ENCODE peak calls at places on chromosome 17, in ten cellular contexts. One of them, this sample, is unnamed.

GRCh38 chr17:39634384-39634871 is 2.5 kb upstream of the STARD3 start:
- DNase-seq in NK-92 treated with Interleukin-12 subunit alpha and Interleukin-12 subunit beta, amount 100 ng/mL, for 24 hours: no peak
- DNase-seq in activated naive CD8-positive, alpha-beta T cell treated with anti-CD3 and anti-CD28 coated beads for 36 hours: no peak
- DNase-seq in activated CD8-positive, alpha-beta T cell treated with anti-CD3 and anti-CD28 coated beads for 36 hours: no peak
- DNase-seq in left colon: no peak
- DNase-seq in A549: peak
- DNase-seq in substantia nigra: no peak
- DNase-seq in NCI-H1694: peak
- DNase-seq in HS-27A: no peak
- DNase-seq in LoVo: peak
- DNase-seq in this sample: peak

GRCh38 chr17:81397314-81398169 is 2.3 kb downstream of the BAHCC1 start:
- DNase-seq in NK-92 treated with Interleukin-12 subunit alpha and Interleukin-12 subunit beta, amount 100 ng/mL, for 24 hours: no peak
- DNase-seq in activated naive CD8-positive, alpha-beta T cell treated with anti-CD3 and anti-CD28 coated beads for 36 hours: peak
- DNase-seq in activated CD8-positive, alpha-beta T cell treated with anti-CD3 and anti-CD28 coated beads for 36 hours: peak
- DNase-seq in left colon: no peak
- DNase-seq in A549: peak
- DNase-seq in substantia nigra: no peak
- DNase-seq in NCI-H1694: no peak
- DNase-seq in HS-27A: no peak
- DNase-seq in LoVo: peak
- DNase-seq in this sample: peak

GRCh38 chr17:49966767-49967166 is 2.2 kb upstream of the DLX4 start:
- DNase-seq in NK-92 treated with Interleukin-12 subunit alpha and Interleukin-12 subunit beta, amount 100 ng/mL, for 24 hours: no peak
- DNase-seq in activated naive CD8-positive, alpha-beta T cell treated with anti-CD3 and anti-CD28 coated beads for 36 hours: no peak
- DNase-seq in activated CD8-positive, alpha-beta T cell treated with anti-CD3 and anti-CD28 coated beads for 36 hours: no peak
- DNase-seq in left colon: no peak
- DNase-seq in A549: no peak
- DNase-seq in substantia nigra: no peak
- DNase-seq in NCI-H1694: no peak
- DNase-seq in HS-27A: no peak
- DNase-seq in LoVo: no peak
- DNase-seq in this sample: no peak

GRCh38 chr17:18224428-18225120 is 861 bp upstream of the LLGL1 start:
- DNase-seq in NK-92 treated with Interleukin-12 subunit alpha and Interleukin-12 subunit beta, amount 100 ng/mL, for 24 hours: no peak
- DNase-seq in activated naive CD8-positive, alpha-beta T cell treated with anti-CD3 and anti-CD28 coated beads for 36 hours: no peak
- DNase-seq in activated CD8-positive, alpha-beta T cell treated with anti-CD3 and anti-CD28 coated beads for 36 hours: no peak
- DNase-seq in left colon: no peak
- DNase-seq in A549: no peak
- DNase-seq in substantia nigra: no peak
- DNase-seq in NCI-H1694: no peak
- DNase-seq in HS-27A: no peak
- DNase-seq in LoVo: no peak
- DNase-seq in this sample: no peak

GRCh38 chr17:82787081-82787848 is 35.4 kb downstream of the TBCD start:
- DNase-seq in NK-92 treated with Interleukin-12 subunit alpha and Interleukin-12 subunit beta, amount 100 ng/mL, for 24 hours: no peak
- DNase-seq in activated naive CD8-positive, alpha-beta T cell treated with anti-CD3 and anti-CD28 coated beads for 36 hours: no peak
- DNase-seq in activated CD8-positive, alpha-beta T cell treated with anti-CD3 and anti-CD28 coated beads for 36 hours: no peak
- DNase-seq in left colon: no peak
- DNase-seq in A549: no peak
- DNase-seq in substantia nigra: peak
- DNase-seq in NCI-H1694: no peak
- DNase-seq in HS-27A: no peak
- DNase-seq in LoVo: no peak
- DNase-seq in this sample: no peak

GRCh38 chr17:78316115-78316866 is 43.6 kb downstream of the SOCS3 start:
- DNase-seq in NK-92 treated with Interleukin-12 subunit alpha and Interleukin-12 subunit beta, amount 100 ng/mL, for 24 hours: no peak
- DNase-seq in activated naive CD8-positive, alpha-beta T cell treated with anti-CD3 and anti-CD28 coated beads for 36 hours: no peak
- DNase-seq in activated CD8-positive, alpha-beta T cell treated with anti-CD3 and anti-CD28 coated beads for 36 hours: no peak
- DNase-seq in left colon: peak
- DNase-seq in A549: peak
- DNase-seq in substantia nigra: no peak
- DNase-seq in NCI-H1694: no peak
- DNase-seq in HS-27A: no peak
- DNase-seq in LoVo: no peak
- DNase-seq in this sample: no peak

GRCh38 chr17:41813039-41813680 is 356 bp downstream of the FKBP10 start:
- DNase-seq in NK-92 treated with Interleukin-12 subunit alpha and Interleukin-12 subunit beta, amount 100 ng/mL, for 24 hours: no peak
- DNase-seq in activated naive CD8-positive, alpha-beta T cell treated with anti-CD3 and anti-CD28 coated beads for 36 hours: no peak
- DNase-seq in activated CD8-positive, alpha-beta T cell treated with anti-CD3 and anti-CD28 coated beads for 36 hours: no peak
- DNase-seq in left colon: no peak
- DNase-seq in A549: peak
- DNase-seq in substantia nigra: no peak
- DNase-seq in NCI-H1694: no peak
- DNase-seq in HS-27A: no peak
- DNase-seq in LoVo: no peak
- DNase-seq in this sample: no peak

GRCh38 chr17:56754523-56755208 is 79.1 kb downstream of the C17orf67 start:
- DNase-seq in NK-92 treated with Interleukin-12 subunit alpha and Interleukin-12 subunit beta, amount 100 ng/mL, for 24 hours: no peak
- DNase-seq in activated naive CD8-positive, alpha-beta T cell treated with anti-CD3 and anti-CD28 coated beads for 36 hours: no peak
- DNase-seq in activated CD8-positive, alpha-beta T cell treated with anti-CD3 and anti-CD28 coated beads for 36 hours: peak
- DNase-seq in left colon: no peak
- DNase-seq in A549: peak
- DNase-seq in substantia nigra: no peak
- DNase-seq in NCI-H1694: peak
- DNase-seq in HS-27A: no peak
- DNase-seq in LoVo: no peak
- DNase-seq in this sample: no peak

GRCh38 chr17:80861360-80861861 is 130.2 kb upstream of the CHMP6 start:
- DNase-seq in NK-92 treated with Interleukin-12 subunit alpha and Interleukin-12 subunit beta, amount 100 ng/mL, for 24 hours: no peak
- DNase-seq in activated naive CD8-positive, alpha-beta T cell treated with anti-CD3 and anti-CD28 coated beads for 36 hours: no peak
- DNase-seq in activated CD8-positive, alpha-beta T cell treated with anti-CD3 and anti-CD28 coated beads for 36 hours: no peak
- DNase-seq in left colon: no peak
- DNase-seq in A549: no peak
- DNase-seq in substantia nigra: no peak
- DNase-seq in NCI-H1694: no peak
- DNase-seq in HS-27A: no peak
- DNase-seq in LoVo: no peak
- DNase-seq in this sample: no peak

GRCh38 chr17:38605230-38605851 is 411 bp downstream of the SRCIN1 start:
- DNase-seq in NK-92 treated with Interleukin-12 subunit alpha and Interleukin-12 subunit beta, amount 100 ng/mL, for 24 hours: no peak
- DNase-seq in activated naive CD8-positive, alpha-beta T cell treated with anti-CD3 and anti-CD28 coated beads for 36 hours: no peak
- DNase-seq in activated CD8-positive, alpha-beta T cell treated with anti-CD3 and anti-CD28 coated beads for 36 hours: no peak
- DNase-seq in left colon: no peak
- DNase-seq in A549: peak
- DNase-seq in substantia nigra: no peak
- DNase-seq in NCI-H1694: no peak
- DNase-seq in HS-27A: no peak
- DNase-seq in LoVo: no peak
- DNase-seq in this sample: no peak

GRCh38 chr17:40707720-40708119 is 4.2 kb upstream of the KRT24 start:
- DNase-seq in NK-92 treated with Interleukin-12 subunit alpha and Interleukin-12 subunit beta, amount 100 ng/mL, for 24 hours: no peak
- DNase-seq in activated naive CD8-positive, alpha-beta T cell treated with anti-CD3 and anti-CD28 coated beads for 36 hours: no peak
- DNase-seq in activated CD8-positive, alpha-beta T cell treated with anti-CD3 and anti-CD28 coated beads for 36 hours: no peak
- DNase-seq in left colon: no peak
- DNase-seq in A549: no peak
- DNase-seq in substantia nigra: no peak
- DNase-seq in NCI-H1694: no peak
- DNase-seq in HS-27A: no peak
- DNase-seq in LoVo: peak
- DNase-seq in this sample: no peak

GRCh38 chr17:66527335-66527734 is 224.9 kb downstream of the PRKCA start:
- DNase-seq in NK-92 treated with Interleukin-12 subunit alpha and Interleukin-12 subunit beta, amount 100 ng/mL, for 24 hours: no peak
- DNase-seq in activated naive CD8-positive, alpha-beta T cell treated with anti-CD3 and anti-CD28 coated beads for 36 hours: no peak
- DNase-seq in activated CD8-positive, alpha-beta T cell treated with anti-CD3 and anti-CD28 coated beads for 36 hours: no peak
- DNase-seq in left colon: no peak
- DNase-seq in A549: no peak
- DNase-seq in substantia nigra: peak
- DNase-seq in NCI-H1694: no peak
- DNase-seq in HS-27A: no peak
- DNase-seq in LoVo: no peak
- DNase-seq in this sample: no peak

GRCh38 chr17:63975541-63976092 is 2.9 kb upstream of the SCN4A start:
- DNase-seq in NK-92 treated with Interleukin-12 subunit alpha and Interleukin-12 subunit beta, amount 100 ng/mL, for 24 hours: no peak
- DNase-seq in activated naive CD8-positive, alpha-beta T cell treated with anti-CD3 and anti-CD28 coated beads for 36 hours: no peak
- DNase-seq in activated CD8-positive, alpha-beta T cell treated with anti-CD3 and anti-CD28 coated beads for 36 hours: no peak
- DNase-seq in left colon: no peak
- DNase-seq in A549: no peak
- DNase-seq in substantia nigra: no peak
- DNase-seq in NCI-H1694: no peak
- DNase-seq in HS-27A: no peak
- DNase-seq in LoVo: no peak
- DNase-seq in this sample: no peak

GRCh38 chr17:47210105-47210504 is 957 bp downstream of the MYL4 start:
- DNase-seq in NK-92 treated with Interleukin-12 subunit alpha and Interleukin-12 subunit beta, amount 100 ng/mL, for 24 hours: no peak
- DNase-seq in activated naive CD8-positive, alpha-beta T cell treated with anti-CD3 and anti-CD28 coated beads for 36 hours: no peak
- DNase-seq in activated CD8-positive, alpha-beta T cell treated with anti-CD3 and anti-CD28 coated beads for 36 hours: no peak
- DNase-seq in left colon: no peak
- DNase-seq in A549: no peak
- DNase-seq in substantia nigra: no peak
- DNase-seq in NCI-H1694: no peak
- DNase-seq in HS-27A: no peak
- DNase-seq in LoVo: no peak
- DNase-seq in this sample: no peak

GRCh38 chr17:57874434-57875108 is 24.7 kb upstream of the MRPS23 start:
- DNase-seq in NK-92 treated with Interleukin-12 subunit alpha and Interleukin-12 subunit beta, amount 100 ng/mL, for 24 hours: no peak
- DNase-seq in activated naive CD8-positive, alpha-beta T cell treated with anti-CD3 and anti-CD28 coated beads for 36 hours: peak
- DNase-seq in activated CD8-positive, alpha-beta T cell treated with anti-CD3 and anti-CD28 coated beads for 36 hours: peak
- DNase-seq in left colon: peak
- DNase-seq in A549: no peak
- DNase-seq in substantia nigra: peak
- DNase-seq in NCI-H1694: peak
- DNase-seq in HS-27A: peak
- DNase-seq in LoVo: no peak
- DNase-seq in this sample: peak

GRCh38 chr17:61575352-61575975 is 15.6 kb downstream of the NACA2 start:
- DNase-seq in NK-92 treated with Interleukin-12 subunit alpha and Interleukin-12 subunit beta, amount 100 ng/mL, for 24 hours: no peak
- DNase-seq in activated naive CD8-positive, alpha-beta T cell treated with anti-CD3 and anti-CD28 coated beads for 36 hours: no peak
- DNase-seq in activated CD8-positive, alpha-beta T cell treated with anti-CD3 and anti-CD28 coated beads for 36 hours: no peak
- DNase-seq in left colon: no peak
- DNase-seq in A549: no peak
- DNase-seq in substantia nigra: no peak
- DNase-seq in NCI-H1694: no peak
- DNase-seq in HS-27A: no peak
- DNase-seq in LoVo: no peak
- DNase-seq in this sample: no peak

GRCh38 chr17:46774108-46774737 is 44.3 kb downstream of the WNT3 start:
- DNase-seq in NK-92 treated with Interleukin-12 subunit alpha and Interleukin-12 subunit beta, amount 100 ng/mL, for 24 hours: no peak
- DNase-seq in activated naive CD8-positive, alpha-beta T cell treated with anti-CD3 and anti-CD28 coated beads for 36 hours: no peak
- DNase-seq in activated CD8-positive, alpha-beta T cell treated with anti-CD3 and anti-CD28 coated beads for 36 hours: no peak
- DNase-seq in left colon: no peak
- DNase-seq in A549: no peak
- DNase-seq in substantia nigra: no peak
- DNase-seq in NCI-H1694: no peak
- DNase-seq in HS-27A: no peak
- DNase-seq in LoVo: no peak
- DNase-seq in this sample: peak

GRCh38 chr17:58358408-58359172 is 6.6 kb upstream of the SUPT4H1 start:
- DNase-seq in NK-92 treated with Interleukin-12 subunit alpha and Interleukin-12 subunit beta, amount 100 ng/mL, for 24 hours: no peak
- DNase-seq in activated naive CD8-positive, alpha-beta T cell treated with anti-CD3 and anti-CD28 coated beads for 36 hours: no peak
- DNase-seq in activated CD8-positive, alpha-beta T cell treated with anti-CD3 and anti-CD28 coated beads for 36 hours: no peak
- DNase-seq in left colon: no peak
- DNase-seq in A549: no peak
- DNase-seq in substantia nigra: no peak
- DNase-seq in NCI-H1694: no peak
- DNase-seq in HS-27A: no peak
- DNase-seq in LoVo: no peak
- DNase-seq in this sample: no peak

GRCh38 chr17:51000835-51001638 is 119.6 kb downstream of the SPAG9 start:
- DNase-seq in NK-92 treated with Interleukin-12 subunit alpha and Interleukin-12 subunit beta, amount 100 ng/mL, for 24 hours: no peak
- DNase-seq in activated naive CD8-positive, alpha-beta T cell treated with anti-CD3 and anti-CD28 coated beads for 36 hours: no peak
- DNase-seq in activated CD8-positive, alpha-beta T cell treated with anti-CD3 and anti-CD28 coated beads for 36 hours: no peak
- DNase-seq in left colon: no peak
- DNase-seq in A549: peak
- DNase-seq in substantia nigra: no peak
- DNase-seq in NCI-H1694: peak
- DNase-seq in HS-27A: peak
- DNase-seq in LoVo: peak
- DNase-seq in this sample: peak

GRCh38 chr17:68383120-68383442 is 74.2 kb downstream of the WIPI1 start:
- DNase-seq in NK-92 treated with Interleukin-12 subunit alpha and Interleukin-12 subunit beta, amount 100 ng/mL, for 24 hours: no peak
- DNase-seq in activated naive CD8-positive, alpha-beta T cell treated with anti-CD3 and anti-CD28 coated beads for 36 hours: no peak
- DNase-seq in activated CD8-positive, alpha-beta T cell treated with anti-CD3 and anti-CD28 coated beads for 36 hours: no peak
- DNase-seq in left colon: no peak
- DNase-seq in A549: no peak
- DNase-seq in substantia nigra: no peak
- DNase-seq in NCI-H1694: no peak
- DNase-seq in HS-27A: no peak
- DNase-seq in LoVo: no peak
- DNase-seq in this sample: no peak

GRCh38 chr17:65389426-65389825 is 172.0 kb downstream of the AXIN2 start:
- DNase-seq in NK-92 treated with Interleukin-12 subunit alpha and Interleukin-12 subunit beta, amount 100 ng/mL, for 24 hours: no peak
- DNase-seq in activated naive CD8-positive, alpha-beta T cell treated with anti-CD3 and anti-CD28 coated beads for 36 hours: no peak
- DNase-seq in activated CD8-positive, alpha-beta T cell treated with anti-CD3 and anti-CD28 coated beads for 36 hours: no peak
- DNase-seq in left colon: no peak
- DNase-seq in A549: no peak
- DNase-seq in substantia nigra: no peak
- DNase-seq in NCI-H1694: no peak
- DNase-seq in HS-27A: no peak
- DNase-seq in LoVo: no peak
- DNase-seq in this sample: no peak

GRCh38 chr17:42179911-42180410 is 981 bp downstream of the KCNH4 start:
- DNase-seq in NK-92 treated with Interleukin-12 subunit alpha and Interleukin-12 subunit beta, amount 100 ng/mL, for 24 hours: no peak
- DNase-seq in activated naive CD8-positive, alpha-beta T cell treated with anti-CD3 and anti-CD28 coated beads for 36 hours: peak
- DNase-seq in activated CD8-positive, alpha-beta T cell treated with anti-CD3 and anti-CD28 coated beads for 36 hours: peak
- DNase-seq in left colon: no peak
- DNase-seq in A549: no peak
- DNase-seq in substantia nigra: no peak
- DNase-seq in NCI-H1694: no peak
- DNase-seq in HS-27A: no peak
- DNase-seq in LoVo: peak
- DNase-seq in this sample: no peak

GRCh38 chr17:61399131-61400057 is at the start of gene TBX2:
- DNase-seq in NK-92 treated with Interleukin-12 subunit alpha and Interleukin-12 subunit beta, amount 100 ng/mL, for 24 hours: no peak
- DNase-seq in activated naive CD8-positive, alpha-beta T cell treated with anti-CD3 and anti-CD28 coated beads for 36 hours: no peak
- DNase-seq in activated CD8-positive, alpha-beta T cell treated with anti-CD3 and anti-CD28 coated beads for 36 hours: no peak
- DNase-seq in left colon: no peak
- DNase-seq in A549: peak
- DNase-seq in substantia nigra: peak
- DNase-seq in NCI-H1694: peak
- DNase-seq in HS-27A: no peak
- DNase-seq in LoVo: peak
- DNase-seq in this sample: peak

GRCh38 chr17:67496286-67496685 is 119.2 kb downstream of the PITPNC1 start:
- DNase-seq in NK-92 treated with Interleukin-12 subunit alpha and Interleukin-12 subunit beta, amount 100 ng/mL, for 24 hours: no peak
- DNase-seq in activated naive CD8-positive, alpha-beta T cell treated with anti-CD3 and anti-CD28 coated beads for 36 hours: no peak
- DNase-seq in activated CD8-positive, alpha-beta T cell treated with anti-CD3 and anti-CD28 coated beads for 36 hours: no peak
- DNase-seq in left colon: no peak
- DNase-seq in A549: no peak
- DNase-seq in substantia nigra: no peak
- DNase-seq in NCI-H1694: no peak
- DNase-seq in HS-27A: no peak
- DNase-seq in LoVo: no peak
- DNase-seq in this sample: no peak

This sample was measured in NCI-H446.